ENCODE peak calls at places on chromosome 3, in six cellular contexts. One of them, this sample, is unnamed. For H3K27me3, the result is how much of the 10 kb centered on the place peaks cover.

GRCh38 chr3:11282250-11283125 is 10.3 kb downstream of the ATG7 start:
- DNase-seq in GM23338: no peak
- DNase-seq in GM23248: no peak
- DNase-seq in HCT116: no peak
- DNase-seq in neural progenitor cell: no peak
- DNase-seq in MM.1S: no peak
- DNase-seq in this sample: peak

GRCh38 chr3:43774799-43775198 is 84.1 kb downstream of the ABHD5 start:
- DNase-seq in GM23338: no peak
- DNase-seq in GM23248: no peak
- DNase-seq in HCT116: no peak
- DNase-seq in neural progenitor cell: no peak
- DNase-seq in MM.1S: no peak
- DNase-seq in this sample: no peak

GRCh38 chr3:106169351-106169750 is 300.5 kb upstream of the CBLB start:
- DNase-seq in GM23338: no peak
- DNase-seq in GM23248: no peak
- DNase-seq in HCT116: no peak
- DNase-seq in neural progenitor cell: no peak
- DNase-seq in MM.1S: no peak
- DNase-seq in this sample: no peak

GRCh38 chr3:128453521-128454309 is 13.0 kb downstream of the DNAJB8 start:
- DNase-seq in GM23338: no peak
- DNase-seq in GM23248: no peak
- DNase-seq in HCT116: no peak
- DNase-seq in neural progenitor cell: no peak
- DNase-seq in MM.1S: no peak
- DNase-seq in this sample: no peak

GRCh38 chr3:6526861-6527260 is 334.1 kb upstream of the GRM7 start:
- DNase-seq in GM23338: no peak
- DNase-seq in GM23248: no peak
- DNase-seq in HCT116: no peak
- DNase-seq in neural progenitor cell: no peak
- DNase-seq in MM.1S: no peak
- DNase-seq in this sample: no peak

GRCh38 chr3:10285307-10285706 is 7.4 kb downstream of the GHRL start:
- DNase-seq in GM23338: no peak
- DNase-seq in GM23248: no peak
- DNase-seq in HCT116: no peak
- DNase-seq in neural progenitor cell: no peak
- DNase-seq in MM.1S: no peak
- DNase-seq in this sample: no peak

GRCh38 chr3:31244929-31245817 is 287.6 kb upstream of the STT3B start:
- DNase-seq in GM23338: no peak
- DNase-seq in GM23248: no peak
- DNase-seq in HCT116: no peak
- DNase-seq in neural progenitor cell: no peak
- DNase-seq in MM.1S: no peak
- DNase-seq in this sample: no peak

GRCh38 chr3:78314327-78314726 is 1274.4 kb downstream of the ROBO2 start:
- DNase-seq in GM23338: no peak
- DNase-seq in GM23248: no peak
- DNase-seq in HCT116: no peak
- DNase-seq in neural progenitor cell: no peak
- DNase-seq in MM.1S: no peak
- DNase-seq in this sample: no peak

GRCh38 chr3:153640689-153641308 is 478.8 kb downstream of the RAP2B start:
- DNase-seq in GM23338: peak
- DNase-seq in GM23248: no peak
- DNase-seq in HCT116: no peak
- DNase-seq in neural progenitor cell: peak
- DNase-seq in MM.1S: no peak
- DNase-seq in this sample: peak

GRCh38 chr3:177333535-177334495 is 136.5 kb upstream of the TBL1XR1 start:
- DNase-seq in GM23338: no peak
- DNase-seq in GM23248: no peak
- DNase-seq in HCT116: no peak
- DNase-seq in neural progenitor cell: no peak
- DNase-seq in MM.1S: no peak
- DNase-seq in this sample: no peak

GRCh38 chr3:189080745-189081144 is 91.0 kb upstream of the TPRG1 start:
- DNase-seq in GM23338: no peak
- DNase-seq in GM23248: no peak
- DNase-seq in HCT116: no peak
- DNase-seq in neural progenitor cell: no peak
- DNase-seq in MM.1S: no peak
- DNase-seq in this sample: no peak

GRCh38 chr3:120204338-120204737 is 80.7 kb downstream of the GPR156 start:
- DNase-seq in GM23338: no peak
- DNase-seq in GM23248: no peak
- DNase-seq in HCT116: no peak
- DNase-seq in neural progenitor cell: no peak
- DNase-seq in MM.1S: no peak
- DNase-seq in this sample: no peak

GRCh38 chr3:72632129-72632528 is 216.1 kb downstream of the SHQ1 start:
- DNase-seq in GM23338: no peak
- DNase-seq in GM23248: peak
- DNase-seq in HCT116: no peak
- DNase-seq in neural progenitor cell: no peak
- DNase-seq in MM.1S: no peak
- DNase-seq in this sample: no peak

GRCh38 chr3:66473637-66474036 is 27.2 kb downstream of the LRIG1 start:
- DNase-seq in GM23338: no peak
- DNase-seq in GM23248: peak
- DNase-seq in HCT116: no peak
- DNase-seq in neural progenitor cell: no peak
- DNase-seq in MM.1S: no peak
- DNase-seq in this sample: peak

GRCh38 chr3:71285086-71285485 is 298.4 kb downstream of the FOXP1 start:
- DNase-seq in GM23338: no peak
- DNase-seq in GM23248: no peak
- DNase-seq in HCT116: no peak
- DNase-seq in neural progenitor cell: no peak
- DNase-seq in MM.1S: no peak
- DNase-seq in this sample: no peak

GRCh38 chr3:12854550-12854949 is 13.2 kb upstream of the RPL32 start:
- DNase-seq in GM23338: no peak
- DNase-seq in GM23248: no peak
- DNase-seq in HCT116: no peak
- DNase-seq in neural progenitor cell: no peak
- DNase-seq in MM.1S: no peak
- DNase-seq in this sample: no peak

GRCh38 chr3:12862387-12862786 is 21.0 kb upstream of the RPL32 start:
- DNase-seq in GM23338: no peak
- DNase-seq in GM23248: no peak
- DNase-seq in HCT116: no peak
- DNase-seq in neural progenitor cell: no peak
- DNase-seq in MM.1S: no peak
- DNase-seq in this sample: no peak

GRCh38 chr3:12856626-12857025 is 15.3 kb upstream of the RPL32 start:
- DNase-seq in GM23338: peak
- DNase-seq in GM23248: no peak
- DNase-seq in HCT116: no peak
- DNase-seq in neural progenitor cell: no peak
- DNase-seq in MM.1S: no peak
- DNase-seq in this sample: no peak

GRCh38 chr3:12861611-12862010 is 20.2 kb upstream of the RPL32 start:
- DNase-seq in GM23338: no peak
- DNase-seq in GM23248: no peak
- DNase-seq in HCT116: no peak
- DNase-seq in neural progenitor cell: no peak
- DNase-seq in MM.1S: no peak
- DNase-seq in this sample: no peak

DNA sequence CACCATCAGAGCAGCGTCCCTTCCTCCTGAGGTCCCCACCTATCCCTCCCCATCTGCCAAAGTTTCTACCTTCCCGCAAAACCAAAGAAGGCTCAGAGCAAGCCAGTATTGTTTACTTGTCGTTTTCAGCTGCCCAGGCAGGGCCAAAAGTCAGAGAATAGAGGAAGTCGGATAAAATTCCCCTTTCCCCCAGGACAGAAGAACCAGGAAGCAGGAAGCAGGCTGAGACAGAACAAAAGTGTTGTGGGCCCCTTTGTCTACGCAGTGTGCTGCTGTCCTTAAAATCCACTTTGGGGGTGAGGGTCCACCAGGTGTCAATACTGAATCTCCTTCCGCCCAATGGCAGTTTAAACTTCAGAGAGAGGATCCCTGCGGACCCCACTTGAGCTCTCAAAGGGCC is 18.5 kb upstream of the RPL32 start:
- DNase-seq in GM23338: no peak
- DNase-seq in GM23248: no peak
- DNase-seq in HCT116: no peak
- DNase-seq in neural progenitor cell: no peak
- DNase-seq in MM.1S: no peak
- DNase-seq in this sample: no peak
- H3K27ac ChIP-seq in GM23338: no peak
- H3K27ac ChIP-seq in GM23248: no peak
- H3K27ac ChIP-seq in HCT116: no peak
- H3K27ac ChIP-seq in neural progenitor cell: no peak
- H3K27ac ChIP-seq in MM.1S: no peak
- H3K27ac ChIP-seq in this sample: no peak

DNA sequence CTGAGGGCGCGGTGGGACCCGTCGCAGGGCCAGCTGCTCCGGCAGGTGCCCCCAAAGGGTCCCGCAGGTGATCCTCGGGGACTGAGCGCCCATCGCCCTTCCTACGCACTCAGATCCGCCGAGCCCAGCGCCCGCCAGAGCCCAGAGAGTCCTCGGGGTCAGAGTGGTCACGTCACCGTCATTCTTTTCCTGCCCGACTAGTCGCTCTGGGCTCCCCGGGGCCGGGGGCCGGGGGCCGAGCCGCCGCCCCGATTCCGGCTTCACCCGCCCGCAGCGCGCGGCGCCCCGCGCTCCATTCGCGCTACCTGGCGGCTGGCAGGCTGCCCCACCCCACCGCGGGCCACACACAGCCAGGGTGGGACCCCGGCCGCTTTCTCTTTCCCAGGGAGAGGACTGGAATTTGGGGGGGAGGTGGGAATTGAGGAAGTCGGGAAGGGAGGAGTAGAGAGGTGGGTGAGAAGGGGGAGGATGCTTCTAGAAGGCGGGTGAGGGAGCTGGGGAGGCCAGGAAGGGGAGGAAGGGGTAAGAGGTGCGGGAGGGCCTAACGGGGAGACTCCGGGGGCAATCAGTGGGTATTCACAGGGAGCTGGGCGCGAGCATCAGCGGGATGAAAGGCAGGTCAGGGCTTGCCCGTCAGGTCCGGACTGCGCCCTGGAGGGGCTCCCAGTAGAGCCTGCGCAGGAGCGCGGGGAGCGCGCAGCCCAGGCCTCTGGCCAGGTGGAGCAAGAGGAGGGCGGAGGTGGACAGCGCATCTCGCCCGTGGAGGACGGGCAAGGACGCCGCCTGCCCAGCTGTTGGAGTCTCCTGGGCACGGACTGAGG is 36.0 kb upstream of the EPHB3 start:
- DNase-seq in GM23338: peak
- DNase-seq in GM23248: peak
- DNase-seq in HCT116: no peak
- DNase-seq in neural progenitor cell: peak
- DNase-seq in MM.1S: no peak
- DNase-seq in this sample: peak
- H3K27me3 ChIP-seq in GM23338: under half
- H3K27me3 ChIP-seq in GM23248: under half
- H3K27me3 ChIP-seq in HCT116: under half
- H3K27me3 ChIP-seq in neural progenitor cell: under half
- H3K27me3 ChIP-seq in MM.1S: under half
- H3K27me3 ChIP-seq in this sample: half or more

GRCh38 chr3:160981217-160981938 is 123.8 kb downstream of the B3GALNT1 start:
- DNase-seq in GM23338: no peak
- DNase-seq in GM23248: no peak
- DNase-seq in HCT116: no peak
- DNase-seq in neural progenitor cell: no peak
- DNase-seq in MM.1S: no peak
- DNase-seq in this sample: no peak
- TF ChIP-seq EZH2phosphoT487 in GM23338: no peak
- TF ChIP-seq EZH2phosphoT487 in GM23248: no peak
- TF ChIP-seq EZH2phosphoT487 in HCT116: no peak
- TF ChIP-seq EZH2phosphoT487 in neural progenitor cell: no peak
- TF ChIP-seq EZH2phosphoT487 in MM.1S: no peak
- TF ChIP-seq EZH2phosphoT487 in this sample: no peak

GRCh38 chr3:139657936-139658335 is 19.8 kb downstream of the NMNAT3 start:
- DNase-seq in GM23338: no peak
- DNase-seq in GM23248: no peak
- DNase-seq in HCT116: no peak
- DNase-seq in neural progenitor cell: no peak
- DNase-seq in MM.1S: no peak
- DNase-seq in this sample: no peak

GRCh38 chr3:139657434-139657833 is 20.3 kb downstream of the NMNAT3 start:
- DNase-seq in GM23338: no peak
- DNase-seq in GM23248: no peak
- DNase-seq in HCT116: no peak
- DNase-seq in neural progenitor cell: no peak
- DNase-seq in MM.1S: no peak
- DNase-seq in this sample: no peak

GRCh38 chr3:139655880-139656279 is 21.9 kb downstream of the NMNAT3 start:
- DNase-seq in GM23338: no peak
- DNase-seq in GM23248: peak
- DNase-seq in HCT116: no peak
- DNase-seq in neural progenitor cell: no peak
- DNase-seq in MM.1S: no peak
- DNase-seq in this sample: peak

GRCh38 chr3:139659511-139659910 is 18.3 kb downstream of the NMNAT3 start:
- DNase-seq in GM23338: no peak
- DNase-seq in GM23248: no peak
- DNase-seq in HCT116: no peak
- DNase-seq in neural progenitor cell: no peak
- DNase-seq in MM.1S: no peak
- DNase-seq in this sample: no peak

GRCh38 chr3:139660269-139660668 is 17.5 kb downstream of the NMNAT3 start:
- DNase-seq in GM23338: no peak
- DNase-seq in GM23248: no peak
- DNase-seq in HCT116: no peak
- DNase-seq in neural progenitor cell: no peak
- DNase-seq in MM.1S: no peak
- DNase-seq in this sample: no peak
- H3K27ac ChIP-seq in GM23338: no peak
- H3K27ac ChIP-seq in GM23248: no peak
- H3K27ac ChIP-seq in HCT116: no peak
- H3K27ac ChIP-seq in neural progenitor cell: no peak
- H3K27ac ChIP-seq in MM.1S: no peak
- H3K27ac ChIP-seq in this sample: peak

DNA sequence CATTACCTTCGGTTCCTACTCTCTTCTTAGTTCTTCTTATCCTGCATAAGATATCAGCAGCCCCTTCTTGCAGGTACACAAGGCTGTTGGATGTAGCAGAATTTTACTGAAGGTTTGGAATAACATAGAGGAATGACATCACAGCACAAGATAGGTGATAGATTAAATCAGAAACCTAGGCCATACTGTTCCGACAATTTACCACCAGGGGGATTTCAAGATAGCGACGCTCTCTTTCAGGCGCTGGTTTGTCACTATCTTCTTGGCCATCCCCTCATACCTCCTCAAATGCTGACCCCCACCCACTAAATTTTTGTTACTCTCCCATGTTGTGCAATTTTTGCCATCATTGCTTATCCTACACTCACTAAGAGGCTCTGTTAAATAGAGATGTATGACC is 3.5 kb downstream of the SIDT1 start:
- DNase-seq in GM23338: peak
- DNase-seq in GM23248: no peak
- DNase-seq in HCT116: no peak
- DNase-seq in neural progenitor cell: peak
- DNase-seq in MM.1S: no peak
- DNase-seq in this sample: no peak
- H3K27me3 ChIP-seq in GM23338: under half
- H3K27me3 ChIP-seq in GM23248: half or more
- H3K27me3 ChIP-seq in HCT116: under half
- H3K27me3 ChIP-seq in neural progenitor cell: half or more
- H3K27me3 ChIP-seq in MM.1S: under half
- H3K27me3 ChIP-seq in this sample: under half

This sample was measured in hepatocyte.